ENCODE peak calls at places on chromosomes 4 and X, in five cellular contexts. M is IMR-90, B is K562, Q is GM12878, U is HepG2. P is an unnamed sample.

GRCh38 chr4:129240816-129241215 is 144.9 kb downstream of the C4orf33 start:
- DNase-seq in B (no peak), U (no peak), Q (no peak), M (no peak), P (no peak)

GRCh38 chr4:66766557-66766956 is 778.7 kb downstream of the CENPC start:
- DNase-seq in Q (no peak), U (no peak), B (no peak), M (no peak), P (no peak)

GRCh38 chr4:175656615-175657014 is 155.4 kb downstream of the GPM6A start:
- DNase-seq in Q (no peak), M (no peak), B (no peak), U (no peak), P (no peak)

GRCh38 chrX:146278381-146278780 is 460.8 kb downstream of the SLITRK2 start:
- DNase-seq in B (no peak), Q (no peak), M (no peak), U (no peak), P (no peak)

GRCh38 chr4:74156521-74156920 is 1.4 kb upstream of the MTHFD2L start:
- DNase-seq in B (no peak), U (no peak), Q (no peak), M (no peak), P (no peak)

GRCh38 chr4:153785830-153786721 is 2.8 kb downstream of the SFRP2 start:
- DNase-seq in B (no peak), U (peak), Q (no peak), M (peak), P (no peak)

GRCh38 chr4:100372432-100372831 is 145.4 kb downstream of the EMCN start:
- DNase-seq in M (no peak), Q (no peak), B (no peak), U (peak), P (peak)

GRCh38 chrX:112901821-112902732 is 61.4 kb upstream of the AMOT start:
- DNase-seq in B (no peak), U (no peak), M (no peak), Q (no peak), P (no peak)

GRCh38 chr4:37138789-37139188 is 105.8 kb upstream of the NWD2 start:
- DNase-seq in Q (no peak), B (no peak), M (no peak), U (no peak), P (no peak)

GRCh38 chr4:181877329-181877848 is 365.8 kb upstream of the TENM3 start:
- DNase-seq in B (no peak), Q (no peak), U (no peak), M (peak), P (no peak)
- TF ChIP-seq BHLHE40 in B (no peak), Q (no peak), U (no peak), M (no peak), P (no peak)

DNA sequence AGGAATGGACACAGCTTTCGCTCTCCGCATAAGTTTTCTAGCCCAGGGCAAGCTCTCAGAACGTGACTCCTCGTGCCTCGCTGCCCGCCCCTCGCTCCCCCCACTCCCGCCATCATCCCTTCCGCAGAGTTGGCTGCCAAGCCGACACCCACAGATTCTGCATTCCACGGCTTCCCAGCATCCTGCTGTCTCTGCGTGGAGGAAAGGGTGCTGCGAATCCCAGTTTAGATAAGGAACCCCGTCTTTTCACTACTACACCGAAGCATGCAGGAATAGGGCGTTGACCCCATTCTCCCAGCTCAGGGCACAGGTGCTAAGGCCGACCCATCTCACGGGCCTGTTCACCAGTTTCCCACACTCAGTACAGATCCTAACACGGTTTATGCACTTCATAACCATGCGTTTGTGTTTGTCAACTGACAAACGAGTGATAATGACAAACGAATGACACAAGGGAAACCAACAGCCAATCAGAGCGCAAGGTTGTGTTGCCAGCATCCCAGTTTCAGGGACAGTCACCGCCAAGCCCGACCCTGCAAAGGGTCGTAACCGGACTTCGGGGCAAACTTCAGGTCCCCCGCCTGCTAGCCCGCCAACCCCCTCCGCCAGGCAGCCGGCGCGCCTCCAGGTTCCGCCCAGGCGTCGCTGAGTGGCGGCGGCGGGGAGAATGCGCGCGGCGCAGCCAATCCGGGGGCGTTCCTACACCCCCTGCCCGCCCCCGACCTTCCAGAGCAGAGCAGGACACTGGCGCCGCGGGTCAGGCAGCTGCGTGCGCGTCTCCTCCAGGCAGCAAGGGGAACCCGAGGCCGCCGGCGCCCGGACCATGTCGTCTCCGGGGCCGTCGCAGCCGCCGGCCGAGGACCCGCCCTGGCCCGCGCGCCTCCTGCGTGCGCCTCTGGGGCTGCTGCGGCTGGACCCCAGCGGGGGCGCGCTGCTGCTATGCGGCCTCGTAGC is at the start of gene CYP2U1:
- DNase-seq in B (peak), U (peak), Q (no peak), M (peak), P (peak)
- TF ChIP-seq CTCF in B (no peak), U (no peak), Q (peak), M (peak), P (no peak)

GRCh38 chrX:20529711-20530110 is 263.0 kb upstream of the RPS6KA3 start:
- DNase-seq in Q (no peak), B (no peak), U (no peak), M (no peak), P (no peak)

GRCh38 chrX:20530319-20530979 is 263.7 kb upstream of the RPS6KA3 start:
- DNase-seq in Q (peak), M (peak), U (peak), B (peak), P (peak)

GRCh38 chrX:20529301-20529700 is 262.6 kb upstream of the RPS6KA3 start:
- DNase-seq in M (no peak), Q (no peak), U (no peak), B (no peak), P (no peak)

GRCh38 chrX:20527041-20527440 is 260.3 kb upstream of the RPS6KA3 start:
- DNase-seq in M (no peak), B (no peak), U (peak), Q (no peak), P (no peak)

GRCh38 chrX:20527458-20528099 is 260.9 kb upstream of the RPS6KA3 start:
- DNase-seq in M (peak), B (peak), Q (no peak), U (peak), P (peak)
- TF ChIP-seq BHLHE40 in M (no peak), B (no peak), Q (no peak), U (no peak), P (no peak)

GRCh38 chrX:77160301-77160700 is 286.9 kb upstream of the FGF16 start:
- DNase-seq in B (no peak), U (no peak), M (no peak), Q (no peak), P (peak)
- TF ChIP-seq CTCF in B (no peak), U (peak), M (peak), Q (peak), P (no peak)

DNA sequence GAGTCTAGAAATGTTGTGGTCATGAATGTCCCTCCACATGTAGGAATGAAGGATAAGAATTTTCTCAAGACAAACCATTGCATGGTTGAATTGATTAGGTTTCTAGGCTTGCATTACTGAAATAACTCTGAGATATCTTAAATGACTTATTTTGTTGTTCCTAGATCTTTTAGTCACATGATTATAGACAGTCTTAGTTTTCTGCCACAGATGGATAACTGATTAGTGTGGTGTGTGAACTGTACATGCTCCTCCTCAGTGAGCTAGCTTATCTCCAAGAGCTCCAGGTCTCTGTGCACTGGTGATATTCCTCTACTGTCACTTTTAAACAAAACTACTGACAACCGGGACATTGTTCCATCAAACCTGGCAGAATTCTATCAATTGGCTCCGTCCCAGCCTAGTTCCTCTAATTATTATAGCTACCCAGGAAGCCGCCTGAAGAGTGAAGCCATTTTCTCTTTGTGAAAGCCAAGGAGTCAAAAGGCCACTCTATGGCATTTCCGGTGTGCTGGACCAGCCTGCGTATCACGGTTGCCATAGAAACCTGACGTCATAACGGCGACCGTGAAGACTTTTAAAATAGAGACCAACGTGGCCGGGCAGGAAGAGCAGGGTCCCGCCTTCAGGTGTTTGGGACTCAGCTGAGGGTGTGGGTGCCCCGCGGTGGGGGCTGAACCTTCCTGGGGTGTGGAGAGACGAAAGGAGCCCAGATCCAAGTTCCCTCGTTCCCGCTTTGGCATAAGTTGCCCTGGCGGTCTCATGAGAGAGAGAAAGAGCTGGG is 28.1 kb downstream of the BEX3 start:
- DNase-seq in Q (peak), M (peak), U (peak), B (peak), P (peak)
- TF ChIP-seq BHLHE40 in Q (no peak), M (no peak), U (no peak), B (no peak), P (no peak)

P was measured in A549.